ENCODE peak calls at places on chromosomes 11 and 22, in eight cellular contexts. K, A, E, D, S, W, X and T are unnamed samples.

GRCh38 chr22:47623056-47623739 is 860.7 kb downstream of the TBC1D22A start:
- DNase-seq in K (no peak), A (no peak), E (no peak), D (no peak), S (no peak), W (no peak), X (no peak), T (no peak)

GRCh38 chr11:48900131-48900800 is 83.4 kb downstream of the TRIM51G start:
- DNase-seq in K (no peak), A (no peak), E (no peak), D (no peak), S (peak), W (no peak), X (no peak), T (no peak)

GRCh38 chr11:6378695-6378989 is 11.6 kb upstream of the SMPD1 start:
- DNase-seq in K (no peak), A (no peak), E (no peak), D (no peak), S (no peak), W (no peak), X (no peak), T (no peak)

GRCh38 chr22:29427176-29427760 is 11.1 kb upstream of the RFPL1 start:
- DNase-seq in K (no peak), A (no peak), E (no peak), D (no peak), S (no peak), W (no peak), X (no peak), T (no peak)

GRCh38 chr11:10568486-10568941 is at the start of gene LYVE1:
- DNase-seq in K (no peak), A (no peak), E (no peak), D (no peak), S (no peak), W (no peak), X (no peak), T (no peak)

GRCh38 chr11:36026315-36026968 is 82.6 kb downstream of the LDLRAD3 start:
- DNase-seq in K (no peak), A (no peak), E (no peak), D (no peak), S (no peak), W (no peak), X (no peak), T (no peak)

GRCh38 chr11:37688461-37688860 is 1090.4 kb upstream of the RAG2 start:
- DNase-seq in K (no peak), A (no peak), E (no peak), D (no peak), S (no peak), W (no peak), X (no peak), T (no peak)

GRCh38 chr11:127451852-127452251 is 451.3 kb upstream of the KIRREL3 start:
- DNase-seq in K (no peak), A (no peak), E (no peak), D (no peak), S (peak), W (no peak), X (no peak), T (no peak)

GRCh38 chr11:32575070-32575469 is 8.6 kb upstream of the EIF3M start:
- DNase-seq in K (no peak), A (no peak), E (no peak), D (no peak), S (no peak), W (no peak), X (no peak), T (no peak)

GRCh38 chr11:118911880-118912741 is 13.6 kb downstream of the BCL9L start:
- DNase-seq in K (peak), A (peak), E (peak), D (no peak), S (peak), W (peak), X (peak), T (peak)

GRCh38 chr11:123653997-123654565 is 343 bp downstream of the SCN3B start:
- DNase-seq in K (peak), A (peak), E (no peak), D (peak), S (peak), W (peak), X (peak), T (no peak)

GRCh38 chr11:27218498-27219038 is 144.4 kb downstream of the CCDC34 start:
- DNase-seq in K (no peak), A (peak), E (no peak), D (no peak), S (no peak), W (no peak), X (peak), T (no peak)

GRCh38 chr11:72648737-72649136 is 25.5 kb downstream of the PDE2A start:
- DNase-seq in K (no peak), A (no peak), E (no peak), D (no peak), S (no peak), W (no peak), X (no peak), T (no peak)

GRCh38 chr22:17891427-17892167 is 117.3 kb upstream of the BID start:
- DNase-seq in K (no peak), A (no peak), E (no peak), D (no peak), S (no peak), W (no peak), X (no peak), T (no peak)

GRCh38 chr11:25211635-25212251 is 714.9 kb downstream of the LUZP2 start:
- DNase-seq in K (no peak), A (no peak), E (no peak), D (no peak), S (no peak), W (no peak), X (no peak), T (peak)

GRCh38 chr11:95715777-95716241 is 73.8 kb downstream of the FAM76B start:
- DNase-seq in K (peak), A (peak), E (no peak), D (no peak), S (no peak), W (peak), X (peak), T (peak)

GRCh38 chr11:121933694-121934093 is 182.3 kb downstream of the BLID start:
- DNase-seq in K (no peak), A (no peak), E (no peak), D (no peak), S (no peak), W (no peak), X (no peak), T (no peak)

GRCh38 chr11:43579171-43579918 is 101.2 kb upstream of the HSD17B12 start:
- DNase-seq in K (peak), A (peak), E (no peak), D (no peak), S (no peak), W (no peak), X (no peak), T (no peak)

GRCh38 chr11:10730151-10730550 is 20.9 kb upstream of the CTR9 start:
- DNase-seq in K (no peak), A (no peak), E (no peak), D (no peak), S (no peak), W (no peak), X (peak), T (no peak)

GRCh38 chr22:39292561-39293074 is 26.8 kb downstream of the RPL3 start:
- DNase-seq in K (no peak), A (peak), E (no peak), D (peak), S (peak), W (peak), X (peak), T (no peak)

GRCh38 chr22:31647516-31647915 is 14.5 kb downstream of the PISD start:
- DNase-seq in K (no peak), A (no peak), E (no peak), D (no peak), S (no peak), W (no peak), X (peak), T (no peak)

GRCh38 chr11:134033696-134034491 is 35.0 kb upstream of the JAM3 start:
- DNase-seq in K (no peak), A (peak), E (peak), D (peak), S (peak), W (peak), X (peak), T (peak)

GRCh38 chr11:134762248-134763029 is 350.4 kb upstream of the B3GAT1 start:
- DNase-seq in K (no peak), A (no peak), E (no peak), D (no peak), S (peak), W (no peak), X (peak), T (no peak)

GRCh38 chr11:98734686-98735085 is 286.1 kb upstream of the CNTN5 start:
- DNase-seq in K (no peak), A (no peak), E (no peak), D (no peak), S (no peak), W (no peak), X (no peak), T (no peak)

GRCh38 chr11:108237058-108237481 is 14.2 kb downstream of the ATM start:
- DNase-seq in K (no peak), A (no peak), E (no peak), D (no peak), S (no peak), W (no peak), X (no peak), T (no peak)

GRCh38 chr11:40273192-40273732 is 1186.2 kb downstream of the LRRC4C start:
- DNase-seq in K (no peak), A (peak), E (no peak), D (no peak), S (no peak), W (no peak), X (no peak), T (no peak)

GRCh38 chr11:116062526-116063171 is 558.4 kb upstream of the CADM1 start:
- DNase-seq in K (peak), A (no peak), E (no peak), D (no peak), S (no peak), W (no peak), X (no peak), T (no peak)

GRCh38 chr11:119315139-119316016 is 1.6 kb downstream of the MCAM start:
- DNase-seq in K (peak), A (peak), E (peak), D (no peak), S (peak), W (no peak), X (no peak), T (no peak)

GRCh38 chr11:59574932-59575904 is 40.4 kb downstream of the OSBP start:
- DNase-seq in K (no peak), A (no peak), E (no peak), D (no peak), S (no peak), W (no peak), X (no peak), T (no peak)

GRCh38 chr11:3989251-3989650 is 105.3 kb upstream of the RRM1 start:
- DNase-seq in K (no peak), A (no peak), E (no peak), D (no peak), S (peak), W (no peak), X (no peak), T (no peak)

GRCh38 chr11:77705195-77705876 is 67.7 kb upstream of the CLNS1A start:
- DNase-seq in K (no peak), A (peak), E (no peak), D (no peak), S (no peak), W (peak), X (peak), T (peak)

GRCh38 chr11:15826826-15827225 is 529.5 kb downstream of the SOX6 start:
- DNase-seq in K (no peak), A (peak), E (no peak), D (no peak), S (peak), W (no peak), X (no peak), T (no peak)

GRCh38 chr22:28792491-28793383 is 7.6 kb downstream of the XBP1 start:
- DNase-seq in K (no peak), A (no peak), E (no peak), D (no peak), S (no peak), W (no peak), X (no peak), T (no peak)

DNA sequence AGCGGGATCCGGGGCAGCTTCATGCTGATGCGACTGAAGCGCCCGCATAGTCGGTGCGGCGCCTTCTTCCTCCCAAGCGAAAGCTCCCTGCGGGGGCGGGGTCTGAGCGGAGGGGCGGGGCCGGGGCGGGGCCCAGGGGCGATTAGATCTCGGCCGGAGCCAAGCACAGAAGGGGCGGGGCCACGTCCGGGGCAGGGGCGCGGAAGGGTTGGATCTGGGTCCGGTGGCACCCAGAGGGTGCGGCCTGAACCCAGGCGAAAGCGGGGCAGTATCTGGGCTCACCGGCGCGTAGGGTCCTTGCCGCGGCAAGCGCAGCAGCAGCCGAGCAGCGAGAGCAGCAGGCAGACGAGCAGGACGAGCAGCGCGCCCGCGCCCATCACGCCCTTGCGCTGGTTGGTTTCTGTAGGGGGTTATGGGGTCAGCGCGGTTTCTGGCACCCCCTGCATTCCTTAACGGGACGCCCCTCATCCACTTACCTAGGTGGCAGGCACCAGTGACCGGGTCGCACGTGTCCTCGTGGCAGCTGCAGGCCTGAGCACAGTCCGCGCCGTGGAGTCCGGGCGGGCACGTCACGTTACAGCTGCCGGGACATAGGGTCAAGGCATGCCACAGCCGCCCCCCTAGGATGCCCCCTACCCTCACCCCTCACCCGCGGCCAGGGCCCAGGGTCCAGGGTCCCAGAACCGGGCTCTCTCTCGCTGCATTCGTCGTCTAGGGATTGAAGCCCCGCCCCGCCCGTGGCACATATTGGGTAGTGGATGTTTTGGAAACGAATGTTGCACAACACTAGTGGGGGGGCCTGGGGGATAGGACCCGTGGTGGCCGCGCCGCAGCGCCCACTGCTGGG is 8.1 kb downstream of the SCARF2 start:
- DNase-seq in K (peak), A (no peak), E (peak), D (peak), S (no peak), W (no peak), X (no peak), T (peak)
- H3K4me3 ChIP-seq in K (peak), A (no peak), E (peak), D (peak), S (no peak), W (peak), X (no peak), T (peak)

GRCh38 chr11:64802370-64803162 is 448 bp downstream of the MAP4K2 start:
- DNase-seq in K (peak), A (no peak), E (no peak), D (no peak), S (no peak), W (no peak), X (no peak), T (no peak)

GRCh38 chr11:64803846-64804345 is 882 bp upstream of the MAP4K2 start:
- DNase-seq in K (no peak), A (no peak), E (no peak), D (no peak), S (peak), W (no peak), X (no peak), T (no peak)

GRCh38 chr11:64805481-64805880 is 2.5 kb upstream of the MAP4K2 start:
- DNase-seq in K (no peak), A (no peak), E (no peak), D (no peak), S (no peak), W (no peak), X (no peak), T (no peak)

GRCh38 chr11:64803163-64803845 is at the start of gene MAP4K2:
- DNase-seq in K (peak), A (peak), E (peak), D (peak), S (peak), W (peak), X (peak), T (peak)

DNA sequence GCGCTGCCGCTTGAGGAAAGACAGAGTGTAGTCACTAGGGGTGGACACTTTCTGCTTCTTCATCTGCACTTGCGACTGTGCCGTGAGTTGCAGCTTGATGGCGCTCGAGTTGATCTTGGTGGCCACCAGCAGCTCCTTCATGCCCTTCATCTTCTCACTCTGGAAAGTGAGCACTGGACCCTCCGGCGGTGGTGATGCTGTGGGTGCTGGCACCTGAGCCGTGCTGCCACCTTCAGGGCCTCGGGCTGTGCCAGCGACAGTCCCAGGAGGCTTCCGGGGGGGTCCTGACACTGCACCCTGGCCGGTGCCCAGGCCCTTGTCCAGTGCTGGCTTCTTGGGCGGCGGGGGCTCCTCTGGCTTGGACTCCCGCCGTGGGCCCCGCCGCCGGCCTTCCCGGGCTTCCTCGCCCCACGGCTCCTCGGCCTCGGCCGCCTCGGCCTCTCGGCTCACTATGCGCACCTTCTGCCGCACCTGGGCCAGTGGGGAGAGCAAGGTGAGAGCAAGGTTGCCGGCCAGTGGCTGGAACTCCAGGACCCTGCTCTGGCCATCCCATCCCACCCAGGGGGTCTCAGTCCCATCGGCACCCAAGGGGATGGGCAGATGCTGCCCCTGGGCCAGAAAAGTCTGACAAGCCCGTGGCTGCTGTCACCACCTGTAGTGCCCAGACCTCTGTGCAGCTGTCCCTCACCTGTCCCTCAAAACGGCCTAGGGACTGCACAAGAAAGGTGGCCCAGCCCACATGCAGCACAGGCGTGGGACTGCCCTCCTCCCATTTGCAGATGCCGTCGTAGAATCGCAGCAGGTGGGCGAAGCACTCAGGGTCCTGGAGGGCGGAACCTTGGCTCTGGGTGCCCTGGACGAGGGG is 1.6 kb upstream of the MAP4K2 start:
- DNase-seq in K (no peak), A (no peak), E (no peak), D (no peak), S (peak), W (no peak), X (no peak), T (no peak)
- H3K4me3 ChIP-seq in K (no peak), A (no peak), E (no peak), D (no peak), S (no peak), W (no peak), X (no peak), T (no peak)

GRCh38 chr22:27224485-27225364 is 567.3 kb downstream of the MIAT start:
- DNase-seq in K (no peak), A (no peak), E (no peak), D (no peak), S (peak), W (no peak), X (peak), T (no peak)
- H3K4me3 ChIP-seq in K (no peak), A (no peak), E (no peak), D (no peak), S (no peak), W (no peak), X (peak), T (no peak)

DNA sequence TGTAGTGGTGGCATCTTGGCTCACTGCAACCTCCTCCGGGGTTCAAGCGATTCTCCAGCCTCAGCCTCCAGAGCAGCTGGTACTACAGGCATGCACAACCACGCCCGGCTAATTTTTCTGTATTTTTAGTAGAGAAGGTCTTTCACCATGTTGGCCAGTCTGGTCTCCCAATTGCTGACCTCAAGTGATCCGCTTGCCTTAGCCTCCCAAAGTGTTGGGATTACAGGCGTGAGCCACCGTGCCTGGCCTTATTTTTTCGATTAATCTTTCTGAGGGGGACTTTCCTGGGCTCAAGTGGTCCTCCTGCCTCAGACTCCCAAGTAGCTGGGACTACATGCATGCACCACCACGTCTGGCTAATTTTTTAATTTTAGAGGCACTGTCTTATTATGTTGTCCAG is 5.6 kb downstream of the SNU13 start:
- DNase-seq in K (no peak), A (no peak), E (no peak), D (no peak), S (no peak), W (no peak), X (no peak), T (no peak)
- H3K4me3 ChIP-seq in K (peak), A (peak), E (no peak), D (peak), S (no peak), W (peak), X (no peak), T (no peak)

DNA sequence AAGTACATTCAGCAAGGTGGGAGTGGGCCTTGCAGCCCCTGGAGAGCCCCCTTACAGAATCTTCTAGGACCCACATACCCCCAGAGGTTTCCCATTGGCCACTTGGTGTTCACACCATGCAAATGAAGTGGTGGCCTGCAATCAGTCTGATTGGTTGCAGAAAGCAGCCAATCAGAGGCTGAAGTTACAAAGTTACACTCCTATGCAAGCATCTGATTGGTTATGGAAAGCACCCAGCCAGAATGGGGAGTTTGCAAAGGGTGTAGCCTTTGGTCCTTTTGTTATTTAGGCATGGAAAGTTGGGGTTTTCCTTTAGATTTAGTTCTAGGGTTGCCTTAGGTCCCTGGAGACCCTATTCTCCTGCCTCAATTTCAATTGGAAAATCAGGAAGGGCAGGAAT is 34.9 kb downstream of the UVRAG start:
- DNase-seq in K (no peak), A (peak), E (no peak), D (no peak), S (no peak), W (no peak), X (no peak), T (no peak)
- H3K4me3 ChIP-seq in K (no peak), A (no peak), E (no peak), D (no peak), S (no peak), W (no peak), X (no peak), T (no peak)